ENCODE peak calls at places on chromosomes 4 and X, in six cellular contexts. One of them, this sample, is unnamed.

GRCh38 chr4:38872620-38873019 is 5.0 kb downstream of the FAM114A1 start:
- DNase-seq in IMR-90: peak; percentile 77
- DNase-seq in heart left ventricle: no peak
- DNase-seq in tibial nerve: no peak
- DNase-seq in H1: no peak
- DNase-seq in ovary: no peak
- DNase-seq in this sample: no peak

GRCh38 chrX:110086162-110086915 is 83.4 kb downstream of the TMEM164 start:
- DNase-seq in H1: no peak
- DNase-seq in tibial nerve: no peak
- DNase-seq in heart left ventricle: no peak
- DNase-seq in IMR-90: peak; percentile 73
- DNase-seq in ovary: no peak
- DNase-seq in this sample: no peak

GRCh38 chr4:39526283-39526682 is 956 bp downstream of the UGDH start:
- DNase-seq in H1: no peak
- DNase-seq in tibial nerve: no peak
- DNase-seq in IMR-90: no peak
- DNase-seq in heart left ventricle: no peak
- DNase-seq in ovary: no peak
- DNase-seq in this sample: no peak

GRCh38 chr4:54743562-54743961 is 85.8 kb downstream of the KIT start:
- DNase-seq in ovary: no peak
- DNase-seq in tibial nerve: no peak
- DNase-seq in heart left ventricle: no peak
- DNase-seq in H1: no peak
- DNase-seq in IMR-90: no peak
- DNase-seq in this sample: no peak

GRCh38 chrX:20519826-20520225 is 253.1 kb upstream of the RPS6KA3 start:
- DNase-seq in H1: no peak
- DNase-seq in heart left ventricle: no peak
- DNase-seq in ovary: no peak
- DNase-seq in tibial nerve: no peak
- DNase-seq in IMR-90: no peak
- DNase-seq in this sample: no peak

GRCh38 chrX:155086202-155086840 is 15.0 kb downstream of the BRCC3 start:
- DNase-seq in tibial nerve: peak; percentile 8
- DNase-seq in heart left ventricle: no peak
- DNase-seq in ovary: no peak
- DNase-seq in IMR-90: peak; percentile 12
- DNase-seq in H1: peak; percentile 63
- DNase-seq in this sample: no peak

GRCh38 chr4:185514182-185514697 is 21.1 kb downstream of the PDLIM3 start:
- DNase-seq in ovary: no peak
- DNase-seq in H1: no peak
- DNase-seq in tibial nerve: no peak
- DNase-seq in IMR-90: no peak
- DNase-seq in heart left ventricle: no peak
- DNase-seq in this sample: no peak

GRCh38 chr4:118351851-118352827 is 664 bp downstream of the PRSS12 start:
- DNase-seq in IMR-90: peak; percentile 59
- DNase-seq in heart left ventricle: no peak
- DNase-seq in ovary: peak; percentile 19
- DNase-seq in tibial nerve: peak; percentile 24
- DNase-seq in H1: peak; percentile 71
- DNase-seq in this sample: peak; percentile 65

GRCh38 chr4:97513917-97514316 is 629.4 kb downstream of the STPG2 start:
- DNase-seq in ovary: no peak
- DNase-seq in tibial nerve: no peak
- DNase-seq in H1: no peak
- DNase-seq in heart left ventricle: no peak
- DNase-seq in IMR-90: no peak
- DNase-seq in this sample: no peak

GRCh38 chr4:78774395-78774794 is 1.8 kb upstream of the BMP2K start:
- DNase-seq in IMR-90: peak; percentile 49
- DNase-seq in H1: no peak
- DNase-seq in ovary: no peak
- DNase-seq in heart left ventricle: no peak
- DNase-seq in tibial nerve: no peak
- DNase-seq in this sample: no peak

GRCh38 chr4:186790630-186791029 is 67.0 kb upstream of the FAT1 start:
- DNase-seq in tibial nerve: no peak
- DNase-seq in H1: no peak
- DNase-seq in ovary: no peak
- DNase-seq in IMR-90: peak; percentile 49
- DNase-seq in heart left ventricle: no peak
- DNase-seq in this sample: no peak

GRCh38 chrX:37627602-37628001 is 56.1 kb downstream of the LANCL3 start:
- DNase-seq in tibial nerve: no peak
- DNase-seq in IMR-90: no peak
- DNase-seq in ovary: no peak
- DNase-seq in H1: no peak
- DNase-seq in heart left ventricle: no peak
- DNase-seq in this sample: no peak

GRCh38 chrX:49041683-49042529 is 1.3 kb downstream of the TFE3 start:
- DNase-seq in H1: no peak
- DNase-seq in heart left ventricle: no peak
- DNase-seq in tibial nerve: peak; percentile 26
- DNase-seq in IMR-90: peak; percentile 73
- DNase-seq in ovary: no peak
- DNase-seq in this sample: no peak

GRCh38 chrX:104166735-104167436 is 633 bp downstream of the FAM199X start:
- DNase-seq in tibial nerve: peak; percentile 7
- DNase-seq in H1: no peak
- DNase-seq in heart left ventricle: no peak
- DNase-seq in IMR-90: no peak
- DNase-seq in ovary: no peak
- DNase-seq in this sample: peak; percentile 64

GRCh38 chr4:140158234-140159030 is 4.4 kb upstream of the MAML3 start:
- DNase-seq in IMR-90: peak; percentile 37
- DNase-seq in heart left ventricle: no peak
- DNase-seq in H1: no peak
- DNase-seq in ovary: no peak
- DNase-seq in tibial nerve: no peak
- DNase-seq in this sample: no peak

GRCh38 chr4:176205299-176205698 is 9.9 kb upstream of the SPATA4 start:
- DNase-seq in tibial nerve: no peak
- DNase-seq in IMR-90: no peak
- DNase-seq in H1: no peak
- DNase-seq in ovary: no peak
- DNase-seq in heart left ventricle: no peak
- DNase-seq in this sample: no peak

GRCh38 chrX:132463411-132463810 is 25.4 kb downstream of the MBNL3 start:
- DNase-seq in ovary: no peak
- DNase-seq in H1: peak; percentile 47
- DNase-seq in heart left ventricle: no peak
- DNase-seq in tibial nerve: no peak
- DNase-seq in IMR-90: peak; percentile 6
- DNase-seq in this sample: no peak

GRCh38 chr4:185305979-185306442 is 89.7 kb downstream of the LRP2BP start:
- DNase-seq in heart left ventricle: no peak
- DNase-seq in IMR-90: peak; percentile 97
- DNase-seq in ovary: no peak
- DNase-seq in tibial nerve: no peak
- DNase-seq in H1: no peak
- DNase-seq in this sample: no peak

GRCh38 chrX:103918050-103918449 is 44.4 kb upstream of the TMSB15B start:
- DNase-seq in H1: peak; percentile 61
- DNase-seq in heart left ventricle: no peak
- DNase-seq in ovary: peak; percentile 56
- DNase-seq in tibial nerve: peak; percentile 5
- DNase-seq in IMR-90: peak; percentile 68
- DNase-seq in this sample: peak; percentile 77

GRCh38 chrX:41561045-41561444 is 113.9 kb downstream of the NYX start:
- DNase-seq in H1: no peak
- DNase-seq in heart left ventricle: no peak
- DNase-seq in tibial nerve: peak; percentile 6
- DNase-seq in ovary: no peak
- DNase-seq in IMR-90: peak; percentile 95
- DNase-seq in this sample: no peak

DNA sequence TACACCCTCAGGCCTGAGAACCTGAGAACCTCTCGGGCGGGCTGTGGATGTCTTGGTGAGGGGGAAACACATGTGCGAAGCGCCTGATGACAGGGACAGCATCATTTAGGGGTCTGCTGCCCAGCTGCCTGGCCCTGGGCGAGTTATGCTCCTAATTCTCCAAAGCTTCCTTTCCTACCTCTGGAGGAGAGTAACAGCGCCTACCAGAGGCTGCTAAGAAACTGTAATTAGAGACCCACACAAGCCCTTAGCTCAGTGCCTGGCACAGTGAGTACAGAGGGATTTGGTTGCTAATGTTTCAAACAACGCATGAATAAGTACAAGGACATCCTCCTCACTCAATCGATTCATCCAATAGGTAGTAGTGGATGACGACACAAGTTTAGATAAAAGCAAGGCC is 40.4 kb downstream of the BCOR start:
- DNase-seq in ovary: no peak
- DNase-seq in heart left ventricle: no peak
- DNase-seq in H1: no peak
- DNase-seq in tibial nerve: no peak
- DNase-seq in IMR-90: no peak
- DNase-seq in this sample: no peak
- H3K36me3 ChIP-seq in ovary: no peaks in the 10 kb centered on the region
- H3K36me3 ChIP-seq in heart left ventricle: peaks cover 84% of the 10 kb centered on the region
- H3K36me3 ChIP-seq in H1: peaks cover 86% of the 10 kb centered on the region
- H3K36me3 ChIP-seq in tibial nerve: no peaks in the 10 kb centered on the region
- H3K36me3 ChIP-seq in IMR-90: peaks cover 41% of the 10 kb centered on the region
- H3K36me3 ChIP-seq in this sample: no peaks in the 10 kb centered on the region

GRCh38 chr4:86633854-86634253 is 39.7 kb downstream of the PTPN13 start:
- DNase-seq in H1: no peak
- DNase-seq in ovary: no peak
- DNase-seq in heart left ventricle: no peak
- DNase-seq in IMR-90: peak; percentile 21
- DNase-seq in tibial nerve: no peak
- DNase-seq in this sample: no peak
- TF ChIP-seq POLR2A in H1: no peak
- TF ChIP-seq POLR2A in ovary: no peak
- TF ChIP-seq POLR2A in heart left ventricle: no peak
- TF ChIP-seq POLR2A in IMR-90: no peak
- TF ChIP-seq POLR2A in tibial nerve: no peak
- TF ChIP-seq POLR2A in this sample: no peak

GRCh38 chr4:5752803-5753184 is 41.8 kb downstream of the EVC start:
- DNase-seq in ovary: no peak
- DNase-seq in heart left ventricle: no peak
- DNase-seq in tibial nerve: no peak
- DNase-seq in IMR-90: no peak
- DNase-seq in H1: no peak
- DNase-seq in this sample: no peak
- H3K36me3 ChIP-seq in ovary: peaks cover 5% of the 10 kb centered on the region
- H3K36me3 ChIP-seq in heart left ventricle: peaks cover 17% of the 10 kb centered on the region
- H3K36me3 ChIP-seq in tibial nerve: peaks cover 3% of the 10 kb centered on the region
- H3K36me3 ChIP-seq in IMR-90: peaks cover 62% of the 10 kb centered on the region
- H3K36me3 ChIP-seq in H1: peaks cover 7% of the 10 kb centered on the region
- H3K36me3 ChIP-seq in this sample: peaks cover 95% of the 10 kb centered on the region

GRCh38 chr4:18021720-18022571 is at the start of gene LCORL:
- DNase-seq in H1: peak; percentile 87
- DNase-seq in IMR-90: peak; percentile 95
- DNase-seq in ovary: peak; percentile 94
- DNase-seq in tibial nerve: peak; percentile 85
- DNase-seq in heart left ventricle: peak; percentile 95
- DNase-seq in this sample: peak; percentile 97
- TF ChIP-seq POLR2A in H1: no peak
- TF ChIP-seq POLR2A in IMR-90: no peak
- TF ChIP-seq POLR2A in ovary: no peak
- TF ChIP-seq POLR2A in tibial nerve: no peak
- TF ChIP-seq POLR2A in heart left ventricle: no peak
- TF ChIP-seq POLR2A in this sample: no peak

DNA sequence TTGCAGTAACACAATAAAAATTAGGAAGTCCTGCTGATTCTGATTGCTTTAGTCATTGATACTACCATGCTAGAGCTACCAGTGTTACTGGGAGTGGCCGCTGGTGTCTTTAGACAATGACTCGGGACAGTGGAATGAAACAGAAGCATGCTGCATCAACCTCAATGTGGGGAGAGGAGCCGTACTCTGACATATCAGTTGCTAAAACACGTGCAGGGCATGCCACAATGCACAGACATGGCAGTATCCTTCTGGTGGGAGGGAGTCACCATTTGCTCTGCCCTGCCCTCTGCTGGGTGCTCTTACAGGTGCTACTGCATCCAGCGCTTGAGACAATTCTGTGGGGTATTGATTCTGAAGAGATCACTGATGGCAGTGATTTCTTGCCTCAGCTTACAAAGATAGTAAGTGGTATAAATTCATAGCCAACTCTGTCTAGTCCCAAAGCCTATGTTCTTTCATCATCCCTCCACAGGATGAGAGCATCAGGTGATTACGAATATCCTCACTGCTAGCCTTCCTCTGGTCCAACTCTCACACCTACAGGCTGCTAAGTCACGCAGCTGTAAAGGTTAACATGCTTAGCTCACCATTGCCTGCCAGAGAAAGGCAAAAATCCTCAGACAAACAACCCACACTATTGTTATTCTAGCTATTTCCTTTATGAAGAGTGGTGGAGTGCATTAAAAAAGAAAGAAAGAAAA is 43.7 kb downstream of the NSG1 start:
- DNase-seq in IMR-90: peak; percentile 92
- DNase-seq in heart left ventricle: no peak
- DNase-seq in tibial nerve: no peak
- DNase-seq in ovary: no peak
- DNase-seq in H1: peak; percentile 74
- DNase-seq in this sample: no peak
- H3K36me3 ChIP-seq in IMR-90: peaks cover 17% of the 10 kb centered on the region
- H3K36me3 ChIP-seq in heart left ventricle: peaks cover 48% of the 10 kb centered on the region
- H3K36me3 ChIP-seq in tibial nerve: no peaks in the 10 kb centered on the region
- H3K36me3 ChIP-seq in ovary: no peaks in the 10 kb centered on the region
- H3K36me3 ChIP-seq in H1: no peaks in the 10 kb centered on the region
- H3K36me3 ChIP-seq in this sample: peaks cover 61% of the 10 kb centered on the region

This sample was measured in sigmoid colon.